ENCODE peak calls at places on chromosome 17, in five cellular contexts. M, Z, S, C and H are unnamed samples.

GRCh38 chr17:62901544-62901943 is 64.5 kb upstream of the TANC2 start:
- DNase-seq in M (no peak), Z (no peak), C (no peak), S (no peak), H (no peak)

GRCh38 chr17:61431594-61432311 is 20.5 kb upstream of the TBX4 start:
- DNase-seq in C (no peak), Z (no peak), M (no peak), S (peak), H (no peak)

GRCh38 chr17:61407211-61407911 is 7.7 kb downstream of the TBX2 start:
- DNase-seq in Z (no peak), S (peak), M (no peak), C (no peak), H (no peak)

GRCh38 chr17:16419074-16419928 is 3.9 kb downstream of the TRPV2 start:
- DNase-seq in Z (no peak), M (peak), C (no peak), S (peak), H (peak)

GRCh38 chr17:34769049-34769448 is 189.7 kb downstream of the TMEM132E start:
- DNase-seq in C (no peak), M (no peak), Z (no peak), S (no peak), H (no peak)

GRCh38 chr17:72297326-72298115 is 176.7 kb downstream of the SOX9 start:
- DNase-seq in C (peak), M (no peak), S (peak), Z (no peak), H (no peak)

GRCh38 chr17:53142890-53143289 is 679.8 kb upstream of the KIF2B start:
- DNase-seq in Z (no peak), C (no peak), M (no peak), S (peak), H (no peak)

GRCh38 chr17:4950075-4950756 is 703 bp upstream of the ENO3 start:
- DNase-seq in Z (no peak), M (no peak), C (no peak), S (no peak), H (no peak)

GRCh38 chr17:45984368-45984767 is 14.7 kb upstream of the STH start:
- DNase-seq in Z (no peak), M (no peak), C (no peak), S (no peak), H (no peak)

GRCh38 chr17:17937450-17937849 is 34.8 kb downstream of the TOM1L2 start:
- DNase-seq in Z (no peak), M (no peak), S (no peak), C (no peak), H (no peak)

GRCh38 chr17:35244345-35245195 is 1.7 kb downstream of the SLFN5 start:
- DNase-seq in Z (no peak), M (peak), C (peak), S (peak), H (peak)

GRCh38 chr17:63450551-63450950 is 4.4 kb upstream of the CYB561 start:
- DNase-seq in M (peak), S (no peak), Z (no peak), C (no peak), H (no peak)

GRCh38 chr17:40903129-40903847 is 18.2 kb upstream of the KRT20 start:
- DNase-seq in M (no peak), Z (no peak), S (peak), C (no peak), H (no peak)